ENCODE peak calls at places on chromosomes 2 and 18, in four cellular contexts. One of them, this sample, is unnamed.

GRCh38 chr2:8049851-8050571 is 631.8 kb upstream of the ID2 start:
- DNase-seq in ecto neural progenitor cell: no peak
- DNase-seq in mesothelial cell of epicardium: no peak
- DNase-seq in GM13976: peak
- DNase-seq in this sample: no peak

GRCh38 chr2:207459990-207460757 is 69.6 kb upstream of the CREB1 start:
- DNase-seq in ecto neural progenitor cell: no peak
- DNase-seq in mesothelial cell of epicardium: no peak
- DNase-seq in GM13976: peak
- DNase-seq in this sample: no peak

GRCh38 chr2:147863835-147864234 is 19.0 kb downstream of the ACVR2A start:
- DNase-seq in ecto neural progenitor cell: no peak
- DNase-seq in mesothelial cell of epicardium: no peak
- DNase-seq in GM13976: no peak
- DNase-seq in this sample: no peak

GRCh38 chr2:26850002-26850431 is 2.1 kb downstream of the DPYSL5 start:
- DNase-seq in ecto neural progenitor cell: peak
- DNase-seq in mesothelial cell of epicardium: no peak
- DNase-seq in GM13976: no peak
- DNase-seq in this sample: peak

GRCh38 chr2:112583497-112584133 is 794 bp upstream of the CHCHD5 start:
- DNase-seq in ecto neural progenitor cell: no peak
- DNase-seq in mesothelial cell of epicardium: no peak
- DNase-seq in GM13976: no peak
- DNase-seq in this sample: peak

GRCh38 chr2:19484736-19485135 is 126.3 kb upstream of the OSR1 start:
- DNase-seq in ecto neural progenitor cell: no peak
- DNase-seq in mesothelial cell of epicardium: no peak
- DNase-seq in GM13976: no peak
- DNase-seq in this sample: no peak

GRCh38 chr2:12326449-12327190 is 390.1 kb upstream of the TRIB2 start:
- DNase-seq in ecto neural progenitor cell: peak
- DNase-seq in mesothelial cell of epicardium: no peak
- DNase-seq in GM13976: peak
- DNase-seq in this sample: no peak

GRCh38 chr2:173658946-173659371 is 304.3 kb downstream of the CDCA7 start:
- DNase-seq in ecto neural progenitor cell: no peak
- DNase-seq in mesothelial cell of epicardium: no peak
- DNase-seq in GM13976: no peak
- DNase-seq in this sample: no peak

GRCh38 chr2:148907085-148907785 is 32.2 kb downstream of the KIF5C start:
- DNase-seq in ecto neural progenitor cell: no peak
- DNase-seq in mesothelial cell of epicardium: no peak
- DNase-seq in GM13976: no peak
- DNase-seq in this sample: no peak

GRCh38 chr2:164599954-164600589 is 21.2 kb downstream of the GRB14 start:
- DNase-seq in ecto neural progenitor cell: no peak
- DNase-seq in mesothelial cell of epicardium: no peak
- DNase-seq in GM13976: peak
- DNase-seq in this sample: no peak

GRCh38 chr2:22628183-22628582 is 756.8 kb upstream of the KLHL29 start:
- DNase-seq in ecto neural progenitor cell: no peak
- DNase-seq in mesothelial cell of epicardium: no peak
- DNase-seq in GM13976: no peak
- DNase-seq in this sample: no peak

GRCh38 chr2:158781562-158781961 is 13.6 kb upstream of the DAPL1 start:
- DNase-seq in ecto neural progenitor cell: no peak
- DNase-seq in mesothelial cell of epicardium: no peak
- DNase-seq in GM13976: no peak
- DNase-seq in this sample: no peak

GRCh38 chr18:32072321-32072720 is 19.4 kb upstream of the RNF138 start:
- DNase-seq in ecto neural progenitor cell: no peak
- DNase-seq in mesothelial cell of epicardium: no peak
- DNase-seq in GM13976: peak
- DNase-seq in this sample: peak

GRCh38 chr2:60480089-60480773 is 73.2 kb downstream of the BCL11A start:
- DNase-seq in ecto neural progenitor cell: no peak
- DNase-seq in mesothelial cell of epicardium: no peak
- DNase-seq in GM13976: no peak
- DNase-seq in this sample: no peak

GRCh38 chr2:85792783-85793441 is 39.1 kb downstream of the ATOH8 start:
- DNase-seq in ecto neural progenitor cell: no peak
- DNase-seq in mesothelial cell of epicardium: no peak
- DNase-seq in GM13976: no peak
- DNase-seq in this sample: no peak

GRCh38 chr2:101463885-101464653 is 10.8 kb downstream of the RFX8 start:
- DNase-seq in ecto neural progenitor cell: no peak
- DNase-seq in mesothelial cell of epicardium: no peak
- DNase-seq in GM13976: no peak
- DNase-seq in this sample: no peak

GRCh38 chr2:20524412-20525040 is 77.7 kb downstream of the RHOB start:
- DNase-seq in ecto neural progenitor cell: no peak
- DNase-seq in mesothelial cell of epicardium: no peak
- DNase-seq in GM13976: peak
- DNase-seq in this sample: peak

GRCh38 chr18:63074987-63075404 is 244.6 kb downstream of the BCL2 start:
- DNase-seq in ecto neural progenitor cell: peak
- DNase-seq in mesothelial cell of epicardium: peak
- DNase-seq in GM13976: peak
- DNase-seq in this sample: peak

GRCh38 chr2:128303095-128303791 is 15.4 kb downstream of the HS6ST1 start:
- DNase-seq in ecto neural progenitor cell: no peak
- DNase-seq in mesothelial cell of epicardium: no peak
- DNase-seq in GM13976: no peak
- DNase-seq in this sample: no peak

GRCh38 chr2:230896346-230897115 is 28.5 kb downstream of the GPR55 start:
- DNase-seq in ecto neural progenitor cell: peak
- DNase-seq in mesothelial cell of epicardium: no peak
- DNase-seq in GM13976: no peak
- DNase-seq in this sample: no peak